ENCODE peak calls at places on chromosomes 13 and 19, in six cellular contexts. X is ecto neural progenitor cell, V is hepatic stellate cell, I is RPMI7951, J is posterior cingulate gyrus, L is suprapubic skin. E is an unnamed sample.

GRCh38 chr19:44725684-44726083 is 22.8 kb upstream of the BCL3 start:
- DNase-seq in J (no peak), I (no peak), X (no peak), V (no peak), L (no peak), E (no peak)

GRCh38 chr19:3821156-3821555 is 35.0 kb upstream of the MATK start:
- DNase-seq in X (no peak), L (no peak), V (no peak), J (no peak), I (no peak), E (no peak)

GRCh38 chr13:29923554-29924481 is 73.4 kb upstream of the UBL3 start:
- DNase-seq in I (peak), L (peak), V (peak), J (no peak), X (peak), E (no peak)

GRCh38 chr13:111039735-111040134 is 75.4 kb upstream of the ARHGEF7 start:
- DNase-seq in V (no peak), I (no peak), X (no peak), L (no peak), J (no peak), E (no peak)

GRCh38 chr19:23554548-23554947 is 132.5 kb downstream of the ZNF675 start:
- DNase-seq in V (no peak), I (peak), L (no peak), X (no peak), J (no peak), E (no peak)

GRCh38 chr19:29819986-29820385 is 8.2 kb downstream of the CCNE1 start:
- DNase-seq in X (no peak), I (no peak), L (no peak), V (no peak), J (no peak), E (no peak)

GRCh38 chr13:45132384-45133064 is 12.2 kb downstream of the GTF2F2 start:
- DNase-seq in I (no peak), V (no peak), X (no peak), J (no peak), L (no peak), E (no peak)

GRCh38 chr13:19957320-19958118 is 1.0 kb upstream of the ZMYM2 start:
- DNase-seq in J (peak), L (peak), X (peak), I (peak), V (peak), E (peak)

GRCh38 chr13:46571189-46571901 is 18.4 kb downstream of the LRCH1 start:
- DNase-seq in X (no peak), L (no peak), I (no peak), V (no peak), J (no peak), E (no peak)

GRCh38 chr19:20269461-20269860 is 102.4 kb downstream of the ZNF486 start:
- DNase-seq in I (no peak), J (no peak), X (no peak), V (no peak), L (no peak), E (no peak)

GRCh38 chr19:2213799-2214198 is 22.3 kb downstream of the PLEKHJ1 start:
- DNase-seq in X (no peak), V (no peak), J (no peak), I (no peak), L (no peak), E (no peak)

GRCh38 chr13:23547000-23547590 is 23.1 kb upstream of the TNFRSF19 start:
- DNase-seq in I (peak), X (peak), J (no peak), V (peak), L (no peak), E (no peak)

GRCh38 chr13:78409172-78409571 is 194.2 kb downstream of the POU4F1 start:
- DNase-seq in X (no peak), V (no peak), L (no peak), J (no peak), I (no peak), E (no peak)

GRCh38 chr19:12782174-12782423 is 6.7 kb upstream of the HOOK2 start:
- DNase-seq in J (no peak), I (no peak), L (peak), V (no peak), X (peak), E (no peak)

GRCh38 chr19:5172859-5173577 is 167.6 kb downstream of the PTPRS start:
- DNase-seq in V (peak), L (no peak), I (peak), X (no peak), J (no peak), E (no peak)

GRCh38 chr13:42380420-42381164 is 108.6 kb downstream of the AKAP11 start:
- DNase-seq in J (no peak), I (no peak), V (no peak), L (no peak), X (no peak), E (no peak)

GRCh38 chr19:43504426-43505185 is at the start of gene PHLDB3:
- DNase-seq in L (no peak), V (peak), I (no peak), X (no peak), J (no peak), E (no peak)